ENCODE peak calls at places on chromosomes 12 and 14, in eight cellular contexts. X is heart left ventricle, M is transverse colon, V is tibial nerve, O is IMR-90, F is prostate gland, P is endothelial cell of umbilical vein, Y is upper lobe of left lung. W is an unnamed sample.

GRCh38 chr12:81263072-81263471 is 185.2 kb downstream of the ACSS3 start:
- DNase-seq in X (no peak), M (no peak), V (no peak), O (no peak), F (no peak), P (no peak), Y (no peak), W (no peak)

GRCh38 chr14:33933386-33933934 is 17.4 kb downstream of the EGLN3 start:
- DNase-seq in X (no peak), M (no peak), V (no peak), O (no peak), F (no peak), P (peak; percentile 59), Y (no peak), W (no peak)

GRCh38 chr12:75666980-75667359 is 155.6 kb upstream of the KRR1 start:
- DNase-seq in X (no peak), M (no peak), V (no peak), O (peak; percentile 92), F (no peak), P (peak; percentile 58), Y (no peak), W (no peak)

GRCh38 chr12:112599871-112600270 is 181.1 kb downstream of the PTPN11 start:
- DNase-seq in X (no peak), M (no peak), V (no peak), O (no peak), F (no peak), P (no peak), Y (peak; percentile 30), W (no peak)

GRCh38 chr12:117904051-117904450 is 64.7 kb downstream of the KSR2 start:
- DNase-seq in X (no peak), M (no peak), V (no peak), O (no peak), F (no peak), P (no peak), Y (no peak), W (no peak)

GRCh38 chr14:70595443-70596185 is 4.8 kb downstream of the MED6 start:
- DNase-seq in X (no peak), M (no peak), V (no peak), O (peak; percentile 48), F (no peak), P (no peak), Y (no peak), W (no peak)

GRCh38 chr14:22791302-22791701 is 23.9 kb downstream of the SLC7A7 start:
- DNase-seq in X (peak; percentile 19), M (no peak), V (no peak), O (peak; percentile 91), F (no peak), P (no peak), Y (no peak), W (no peak)

GRCh38 chr14:34971381-34971780 is 11.4 kb upstream of the SRP54 start:
- DNase-seq in X (no peak), M (no peak), V (no peak), O (peak; percentile 56), F (no peak), P (peak; percentile 48), Y (no peak), W (no peak)

GRCh38 chr12:46214668-46215429 is 54.0 kb downstream of the SLC38A1 start:
- DNase-seq in X (no peak), M (peak; percentile 66), V (no peak), O (peak; percentile 36), F (no peak), P (no peak), Y (peak; percentile 57), W (no peak)

GRCh38 chr12:131038159-131038558 is 84.5 kb downstream of the ADGRD1 start:
- DNase-seq in X (no peak), M (no peak), V (no peak), O (no peak), F (no peak), P (no peak), Y (no peak), W (no peak)

GRCh38 chr14:79279645-79280399 is 931.5 kb downstream of the DIO2 start:
- DNase-seq in X (no peak), M (peak; percentile 9), V (no peak), O (peak; percentile 10), F (peak; percentile 20), P (no peak), Y (peak; percentile 55), W (no peak)

GRCh38 chr12:92538970-92539749 is 163.6 kb upstream of the PLEKHG7 start:
- DNase-seq in X (peak; percentile 26), M (no peak), V (no peak), O (peak; percentile 80), F (no peak), P (peak; percentile 95), Y (no peak), W (no peak)

GRCh38 chr12:100794441-100795192 is at the start of gene ANO4:
- DNase-seq in X (no peak), M (no peak), V (no peak), O (peak; percentile 29), F (no peak), P (no peak), Y (no peak), W (no peak)

GRCh38 chr12:85369365-85370154 is 89.5 kb downstream of the ALX1 start:
- DNase-seq in X (no peak), M (no peak), V (no peak), O (no peak), F (no peak), P (no peak), Y (no peak), W (no peak)

GRCh38 chr14:21263284-21264024 is 5.8 kb downstream of the HNRNPC start:
- DNase-seq in X (no peak), M (no peak), V (no peak), O (peak; percentile 49), F (no peak), P (no peak), Y (no peak), W (no peak)

GRCh38 chr12:30985814-30986452 is 59.4 kb downstream of the TSPAN11 start:
- DNase-seq in X (peak; percentile 39), M (peak; percentile 23), V (peak; percentile 33), O (peak; percentile 40), F (peak; percentile 33), P (peak; percentile 65), Y (peak; percentile 40), W (no peak)

GRCh38 chr12:53820503-53820902 is 68.7 kb upstream of the CISTR start:
- DNase-seq in X (no peak), M (no peak), V (no peak), O (peak; percentile 34), F (no peak), P (no peak), Y (no peak), W (no peak)

GRCh38 chr12:62876938-62877548 is 57.9 kb downstream of the PPM1H start:
- DNase-seq in X (no peak), M (no peak), V (no peak), O (no peak), F (no peak), P (no peak), Y (no peak), W (no peak)

GRCh38 chr12:92297932-92298681 is 152.5 kb upstream of the BTG1 start:
- DNase-seq in X (no peak), M (no peak), V (peak; percentile 24), O (peak; percentile 80), F (no peak), P (no peak), Y (no peak), W (no peak)

DNA sequence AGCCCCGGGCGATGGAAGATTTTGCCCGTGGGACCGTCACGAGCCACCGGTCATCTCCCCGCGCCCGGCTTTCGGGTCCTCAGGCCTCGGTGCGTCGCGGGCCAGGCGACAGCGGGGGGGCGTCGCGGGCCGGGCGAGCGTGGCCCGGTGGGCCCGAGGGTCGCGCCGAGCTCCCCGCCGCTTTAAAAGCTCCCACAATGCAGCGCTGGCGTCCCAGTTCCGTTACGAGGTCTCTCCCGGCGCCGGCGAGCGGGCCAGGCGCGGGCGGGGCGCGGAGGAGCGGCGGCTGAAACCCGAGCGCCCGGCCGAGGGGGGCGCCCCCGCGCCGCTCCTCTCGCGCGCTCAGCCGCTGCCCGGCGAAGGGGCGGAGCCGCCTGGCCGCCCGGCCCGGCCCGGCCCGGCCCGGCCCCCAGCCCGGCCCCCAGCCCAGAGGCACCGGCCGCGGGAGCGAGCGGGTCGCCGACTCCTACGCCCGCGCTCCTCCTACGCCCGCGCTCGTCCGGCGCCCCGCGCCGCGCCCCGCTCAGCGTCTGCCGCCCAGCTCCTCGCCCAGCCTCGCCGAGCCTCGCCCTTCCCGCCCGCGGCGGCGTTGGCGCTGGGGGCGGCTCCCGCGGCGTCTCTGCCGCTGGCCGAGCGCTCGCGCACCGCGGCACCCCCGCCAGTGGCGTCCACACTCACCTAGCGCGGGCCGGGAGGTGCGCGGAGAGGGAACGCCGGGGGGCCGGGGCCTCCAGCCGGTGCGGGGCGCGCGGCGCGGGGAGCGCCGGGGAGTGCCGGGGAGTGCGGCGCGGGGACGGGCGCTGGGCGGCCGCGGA is at the start of gene RASSF8:
- DNase-seq in X (peak; percentile 84), M (peak; percentile 62), V (peak; percentile 38), O (peak; percentile 72), F (peak; percentile 68), P (peak; percentile 74), Y (peak; percentile 69), W (peak; percentile 91)
- TF ChIP-seq CTCF in X (no peak), M (no peak), V (no peak), O (no peak), F (no peak), P (no peak), Y (no peak), W (no peak)

GRCh38 chr12:45112306-45112705 is 61.4 kb upstream of the DBX2 start:
- DNase-seq in X (no peak), M (no peak), V (no peak), O (no peak), F (no peak), P (no peak), Y (no peak), W (no peak)
- TF ChIP-seq POLR2A in X (no peak), M (no peak), V (no peak), O (no peak), F (no peak), P (no peak), Y (no peak), W (no peak)

GRCh38 chr12:13692332-13692731 is 289.1 kb downstream of the GRIN2B start:
- DNase-seq in X (no peak), M (no peak), V (no peak), O (no peak), F (no peak), P (no peak), Y (no peak), W (no peak)
- H3K4me3 ChIP-seq in X (no peak overlapping the region), M (no peak overlapping the region), V (no peak overlapping the region), O (no peak overlapping the region), F (no peak overlapping the region), P (no peak overlapping the region), Y (no peak overlapping the region), W (no peak overlapping the region)

GRCh38 chr14:53533384-53533975 is 380.4 kb upstream of the DDHD1 start:
- DNase-seq in X (no peak), M (no peak), V (no peak), O (no peak), F (no peak), P (no peak), Y (no peak), W (no peak)
- TF ChIP-seq CTCF in X (no peak), M (no peak), V (no peak), O (no peak), F (no peak), P (no peak), Y (no peak), W (no peak)

W was measured in lower leg skin.